ENCODE peak calls at places on chromosomes 4 and X, in six cellular contexts. V is H1, B is mesenchymal stem cell, C is IMR-90, O is trophoblast cell, T is mesendoderm. Y is an unnamed sample. For H3K36me3, the result is how much of the 10 kb centered on the place peaks cover.

GRCh38 chr4:184440593-184441358 is 33.6 kb downstream of the IRF2 start:
- DNase-seq in V (no peak), B (no peak), C (no peak), O (no peak), T (no peak), Y (no peak)

GRCh38 chr4:16066586-16067128 is 17.2 kb downstream of the PROM1 start:
- DNase-seq in V (no peak), B (no peak), C (no peak), O (no peak), T (no peak), Y (no peak)

GRCh38 chr4:15234101-15234500 is 193.7 kb upstream of the C1QTNF7 start:
- DNase-seq in V (no peak), B (peak), C (peak), O (no peak), T (no peak), Y (no peak)

GRCh38 chr4:13367244-13367643 is 116.9 kb downstream of the RAB28 start:
- DNase-seq in V (no peak), B (no peak), C (no peak), O (no peak), T (no peak), Y (no peak)

GRCh38 chrX:2642791-2643190 is 48.3 kb upstream of the CD99 start:
- DNase-seq in V (no peak), B (no peak), C (no peak), O (no peak), T (no peak), Y (no peak)

GRCh38 chrX:151563449-151563848 is at the start of gene PASD1:
- DNase-seq in V (no peak), B (no peak), C (no peak), O (no peak), T (no peak), Y (no peak)

GRCh38 chrX:112223391-112223790 is 140.8 kb upstream of the TRPC5 start:
- DNase-seq in V (no peak), B (no peak), C (no peak), O (no peak), T (peak), Y (no peak)

GRCh38 chr4:182486895-182487294 is 243.7 kb downstream of the TENM3 start:
- DNase-seq in V (no peak), B (no peak), C (no peak), O (no peak), T (peak), Y (no peak)

GRCh38 chr4:137851435-137851834 is 319.1 kb upstream of the PCDH18 start:
- DNase-seq in V (no peak), B (no peak), C (no peak), O (no peak), T (no peak), Y (no peak)

GRCh38 chr4:29581469-29581868 is 1138.7 kb upstream of the PCDH7 start:
- DNase-seq in V (no peak), B (no peak), C (peak), O (no peak), T (no peak), Y (no peak)

GRCh38 chrX:97763391-97763790 is 879.7 kb downstream of the RPA4 start:
- DNase-seq in V (no peak), B (no peak), C (no peak), O (no peak), T (peak), Y (no peak)

GRCh38 chr4:148065069-148065468 is 333.2 kb downstream of the ARHGAP10 start:
- DNase-seq in V (no peak), B (peak), C (peak), O (no peak), T (peak), Y (no peak)

GRCh38 chr4:8911311-8912088 is 39.9 kb upstream of the HMX1 start:
- DNase-seq in V (no peak), B (no peak), C (no peak), O (no peak), T (no peak), Y (no peak)

GRCh38 chr4:59102311-59102710 is 1992.1 kb upstream of the IGFBP7 start:
- DNase-seq in V (no peak), B (no peak), C (no peak), O (no peak), T (no peak), Y (no peak)

GRCh38 chr4:54169176-54169575 is 59.9 kb upstream of the PDGFRA start:
- DNase-seq in V (no peak), B (peak), C (peak), O (no peak), T (no peak), Y (no peak)

GRCh38 chr4:56052966-56053365 is 104.2 kb downstream of the CEP135 start:
- DNase-seq in V (no peak), B (no peak), C (no peak), O (no peak), T (no peak), Y (no peak)

GRCh38 chr4:70734168-70734954 is 12.6 kb downstream of the RUFY3 start:
- DNase-seq in V (no peak), B (peak), C (peak), O (no peak), T (no peak), Y (no peak)

GRCh38 chrX:107272431-107272921 is 66.1 kb downstream of the DNAAF6 start:
- DNase-seq in V (no peak), B (no peak), C (no peak), O (no peak), T (peak), Y (no peak)

GRCh38 chr4:178037459-178038214 is 595.4 kb upstream of the AGA start:
- DNase-seq in V (no peak), B (no peak), C (no peak), O (no peak), T (peak), Y (no peak)

GRCh38 chr4:169184236-169184635 is 86.5 kb downstream of the SH3RF1 start:
- DNase-seq in V (no peak), B (no peak), C (peak), O (no peak), T (no peak), Y (no peak)

GRCh38 chr4:99655315-99656081 is 2.1 kb downstream of the C4orf54 start:
- DNase-seq in V (no peak), B (peak), C (peak), O (peak), T (no peak), Y (no peak)

GRCh38 chr4:145852256-145852839 is 86.3 kb downstream of the ZNF827 start:
- DNase-seq in V (no peak), B (no peak), C (no peak), O (no peak), T (no peak), Y (no peak)

GRCh38 chr4:10816571-10816970 is 132.0 kb upstream of the CLNK start:
- DNase-seq in V (no peak), B (no peak), C (no peak), O (no peak), T (no peak), Y (no peak)
- H3K4ac ChIP-seq in V (no peak), B (no peak), C (no peak), O (no peak), T (no peak), Y (no peak)

DNA sequence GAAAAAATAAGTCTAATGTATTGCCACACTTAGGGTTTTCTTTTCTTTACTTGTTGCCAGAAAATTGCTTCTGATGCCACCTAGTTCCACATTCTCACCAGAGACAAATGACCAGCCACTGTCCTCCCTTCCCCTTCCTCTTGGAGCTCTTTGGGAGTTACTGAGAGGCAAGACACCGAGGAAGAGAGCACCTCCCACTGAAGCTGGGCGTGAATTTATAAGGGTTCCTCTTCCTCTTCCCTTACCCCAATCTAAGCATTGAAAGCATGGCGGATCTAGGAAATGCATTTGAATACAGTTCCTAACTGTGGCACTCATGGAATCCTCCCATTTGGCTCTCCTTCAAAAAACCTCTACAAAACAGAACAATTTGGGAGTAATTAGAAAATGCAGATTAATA is 30.1 kb downstream of the ANXA3 start:
- DNase-seq in V (no peak), B (no peak), C (no peak), O (no peak), T (no peak), Y (no peak)
- H3K36me3 ChIP-seq in V (under half), B (under half), C (under half), O (half or more), T (under half), Y (under half)

GRCh38 chr4:82371398-82371972 is 2.3 kb downstream of the HNRNPD start:
- DNase-seq in V (no peak), B (peak), C (peak), O (no peak), T (no peak), Y (no peak)

GRCh38 chr4:82376109-82376508 is 2.3 kb upstream of the HNRNPD start:
- DNase-seq in V (no peak), B (no peak), C (no peak), O (no peak), T (no peak), Y (no peak)

GRCh38 chr4:82373816-82374740 is at the start of gene HNRNPD:
- DNase-seq in V (peak), B (peak), C (peak), O (peak), T (peak), Y (peak)

GRCh38 chr4:82372502-82372873 is 1.3 kb downstream of the HNRNPD start:
- DNase-seq in V (no peak), B (peak), C (peak), O (no peak), T (peak), Y (no peak)

GRCh38 chr4:82372874-82373815 is 646 bp downstream of the HNRNPD start:
- DNase-seq in V (peak), B (peak), C (peak), O (peak), T (peak), Y (peak)
- H3K4ac ChIP-seq in V (peak), B (peak), C (peak), O (peak), T (peak), Y (peak)

GRCh38 chr4:109833756-109834155 is 6.0 kb downstream of the RRH start:
- DNase-seq in V (no peak), B (no peak), C (no peak), O (no peak), T (no peak), Y (no peak)
- H3K36me3 ChIP-seq in V (under half), B (under half), C (under half), O (under half), T (under half), Y (under half)

GRCh38 chr4:25379591-25379990 is 2.5 kb downstream of the ANAPC4 start:
- DNase-seq in V (no peak), B (no peak), C (no peak), O (no peak), T (no peak), Y (no peak)

GRCh38 chr4:25377572-25377882 is 464 bp downstream of the ANAPC4 start:
- DNase-seq in V (no peak), B (no peak), C (no peak), O (no peak), T (no peak), Y (no peak)

GRCh38 chr4:25376754-25377571 is at the start of gene ANAPC4:
- DNase-seq in V (peak), B (peak), C (peak), O (peak), T (peak), Y (peak)

GRCh38 chr4:25378130-25378743 is 1.2 kb downstream of the ANAPC4 start:
- DNase-seq in V (no peak), B (no peak), C (no peak), O (no peak), T (no peak), Y (no peak)
- H3K4ac ChIP-seq in V (no peak), B (no peak), C (no peak), O (no peak), T (no peak), Y (no peak)

GRCh38 chr4:71830-72229 is 18.7 kb downstream of the ZNF595 start:
- DNase-seq in V (no peak), B (no peak), C (no peak), O (no peak), T (no peak), Y (no peak)
- H3K36me3 ChIP-seq in V (under half), B (under half), C (under half), O (under half), T (under half), Y (under half)

GRCh38 chrX:113399501-113400192 is 559.0 kb upstream of the AMOT start:
- DNase-seq in V (no peak), B (peak), C (no peak), O (no peak), T (no peak), Y (no peak)

GRCh38 chrX:113400193-113400704 is 559.6 kb upstream of the AMOT start:
- DNase-seq in V (peak), B (no peak), C (no peak), O (peak), T (peak), Y (no peak)
- H3K4ac ChIP-seq in V (no peak), B (no peak), C (no peak), O (no peak), T (no peak), Y (no peak)

DNA sequence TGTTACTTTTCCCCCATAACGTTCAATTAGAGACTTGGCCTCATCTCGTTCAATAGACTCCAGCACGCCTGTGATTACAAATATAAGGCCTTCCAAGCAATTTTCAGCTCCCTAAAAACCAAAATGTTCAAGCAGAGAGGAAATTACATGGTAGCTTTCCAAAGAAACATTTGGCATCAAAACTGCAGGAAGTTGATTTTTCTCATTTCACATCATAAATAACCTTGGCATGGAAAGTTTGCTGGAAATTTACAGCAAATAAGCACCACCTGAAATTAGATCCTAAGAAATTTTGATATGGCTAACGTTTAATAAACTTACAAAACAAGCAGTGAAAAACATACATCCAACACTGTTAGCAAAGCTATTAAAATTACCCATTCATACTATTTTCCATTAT is 53.3 kb downstream of the RFC1 start:
- DNase-seq in V (no peak), B (no peak), C (no peak), O (no peak), T (no peak), Y (no peak)
- H3K36me3 ChIP-seq in V (under half), B (under half), C (under half), O (under half), T (under half), Y (under half)

GRCh38 chrX:153971632-153972367 is at the start of gene HCFC1:
- DNase-seq in V (no peak), B (peak), C (peak), O (peak), T (peak), Y (peak)
- H3K4ac ChIP-seq in V (peak), B (peak), C (peak), O (peak), T (peak), Y (peak)

DNA sequence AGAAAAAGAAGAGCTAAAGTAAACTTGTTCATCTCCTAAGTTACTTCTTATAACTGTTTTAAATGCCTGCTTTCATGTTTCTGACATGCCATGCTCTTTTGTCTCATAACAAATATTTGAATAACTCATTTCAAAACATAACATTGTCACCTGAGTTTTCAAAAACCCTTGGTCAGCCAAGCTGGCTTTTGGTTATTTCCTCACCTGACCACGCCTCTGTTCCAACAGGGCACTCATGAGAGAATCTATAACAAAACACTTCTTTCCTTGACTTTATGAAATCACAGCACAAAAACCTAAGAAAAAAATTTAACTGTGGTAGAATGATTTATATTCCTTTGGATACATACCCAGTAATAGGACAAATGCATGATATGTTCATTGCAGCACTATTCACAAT is 172.9 kb upstream of the GALNT7 start:
- DNase-seq in V (no peak), B (no peak), C (no peak), O (no peak), T (no peak), Y (no peak)
- H3K36me3 ChIP-seq in V (under half), B (under half), C (under half), O (under half), T (under half), Y (under half)